ENCODE peak calls at places on chromosomes 1 and 21, in eight cellular contexts. P is activated T-cell treated with anti-CD3 and anti-CD28 coated beads for 1 hour, R is COR-L47, I is GM13976, G is NCI-H1092, E is NCI-H774, Q is HEK293T, T is GM18507. J is an unnamed sample.

GRCh38 chr1:66809245-66809644 is 8.2 kb upstream of the INSL5 start:
- DNase-seq in T (no peak), R (no peak), P (no peak), G (no peak), E (no peak), I (no peak), Q (no peak), J (no peak)

GRCh38 chr1:164256456-164256855 is 302.5 kb upstream of the PBX1 start:
- DNase-seq in G (no peak), E (no peak), P (no peak), Q (no peak), T (no peak), I (no peak), R (no peak), J (no peak)

GRCh38 chr21:38751379-38752050 is 54.2 kb upstream of the ETS2 start:
- DNase-seq in Q (no peak), P (no peak), T (no peak), I (no peak), R (no peak), E (no peak), G (no peak), J (no peak)

GRCh38 chr1:212285685-212286436 is 651 bp downstream of the PPP2R5A start:
- DNase-seq in I (peak; percentile 66), T (no peak), G (peak; percentile 67), Q (peak; percentile 52), E (peak; percentile 50), R (peak; percentile 52), P (peak; percentile 58), J (peak; percentile 69)

GRCh38 chr1:91651671-91652071 is 151.0 kb downstream of the CDC7 start:
- DNase-seq in T (no peak), Q (no peak), I (no peak), P (no peak), G (no peak), R (no peak), E (no peak), J (no peak)

GRCh38 chr1:41954533-41954944 is 35.8 kb upstream of the HIVEP3 start:
- DNase-seq in G (no peak), E (no peak), T (no peak), I (no peak), Q (no peak), P (no peak), R (no peak), J (no peak)

GRCh38 chr1:230896719-230897118 is 28.4 kb upstream of the C1orf198 start:
- DNase-seq in T (no peak), R (no peak), I (no peak), G (no peak), P (no peak), E (no peak), Q (no peak), J (no peak)

GRCh38 chr21:45551316-45551715 is 9.1 kb upstream of the SLC19A1 start:
- DNase-seq in T (no peak), I (no peak), P (no peak), G (no peak), E (peak; percentile 13), Q (no peak), R (no peak), J (peak; percentile 33)

J was measured in CD8-positive, alpha-beta T cell.